ENCODE peak calls at places on chromosome 14, in eight cellular contexts. T is GM12891, N is endothelial cell, J is substantia nigra, Q is AG04449, F is AG09309, S is skeletal muscle cell, K is T-helper 2 cell. Z is an unnamed sample.

GRCh38 chr14:66662374-66662773 is 154.4 kb downstream of the GPHN start:
- DNase-seq in S (no peak), Q (no peak), T (no peak), N (peak; percentile 20), J (no peak), K (peak; percentile 14), F (no peak), Z (no peak)

GRCh38 chr14:69489495-69489894 is 5.0 kb downstream of the PLEKHD1 start:
- DNase-seq in N (no peak), K (no peak), Q (no peak), F (no peak), J (no peak), S (no peak), T (no peak), Z (no peak)

GRCh38 chr14:90858511-90858910 is 42.3 kb upstream of the TTC7B start:
- DNase-seq in N (no peak), J (no peak), F (no peak), K (peak; percentile 51), Q (no peak), S (no peak), T (no peak), Z (no peak)

GRCh38 chr14:63895510-63895909 is 42.7 kb downstream of the SYNE2 start:
- DNase-seq in J (no peak), S (no peak), F (no peak), Q (no peak), T (no peak), N (no peak), K (no peak), Z (no peak)

GRCh38 chr14:20415723-20416622 is 2.7 kb upstream of the TEP1 start:
- DNase-seq in K (peak; percentile 71), S (no peak), T (no peak), F (no peak), Q (no peak), N (peak; percentile 50), J (no peak), Z (no peak)

GRCh38 chr14:75428230-75429104 is 645 bp downstream of the JDP2 start:
- DNase-seq in K (peak; percentile 8), T (peak; percentile 47), J (no peak), N (peak; percentile 9), S (no peak), F (no peak), Q (no peak), Z (no peak)

GRCh38 chr14:68084256-68084655 is 264.7 kb downstream of the RAD51B start:
- DNase-seq in J (no peak), Q (no peak), K (no peak), T (no peak), S (no peak), N (no peak), F (no peak), Z (no peak)

GRCh38 chr14:99899578-99900178 is 106.5 kb downstream of the EML1 start:
- DNase-seq in K (peak; percentile 19), T (no peak), N (no peak), S (no peak), J (no peak), F (peak; percentile 7), Q (no peak), Z (no peak)

GRCh38 chr14:61517861-61518802 is 177.2 kb upstream of the HIF1A start:
- DNase-seq in N (no peak), S (no peak), J (no peak), Q (no peak), T (no peak), F (no peak), K (no peak), Z (no peak)

GRCh38 chr14:39974036-39974435 is 541.8 kb upstream of the FBXO33 start:
- DNase-seq in F (no peak), Q (no peak), N (no peak), T (no peak), K (no peak), J (no peak), S (no peak), Z (no peak)

GRCh38 chr14:74179775-74180354 is 59.4 kb upstream of the VSX2 start:
- DNase-seq in Q (no peak), T (no peak), K (no peak), J (no peak), S (no peak), F (no peak), N (no peak), Z (no peak)

GRCh38 chr14:100708349-100709217 is 18.1 kb upstream of the DLK1 start:
- DNase-seq in F (no peak), T (no peak), J (no peak), Q (no peak), N (no peak), K (no peak), S (peak; percentile 60), Z (no peak)

GRCh38 chr14:54730156-54730961 is 163.4 kb downstream of the SAMD4A start:
- DNase-seq in T (peak; percentile 23), J (no peak), Q (peak; percentile 38), F (peak; percentile 48), K (peak; percentile 87), S (peak; percentile 80), N (no peak), Z (no peak)

GRCh38 chr14:103534576-103535061 is 5.6 kb downstream of the TRMT61A start:
- DNase-seq in Q (no peak), N (no peak), J (no peak), S (no peak), K (no peak), T (no peak), F (no peak), Z (no peak)

GRCh38 chr14:61492474-61492873 is 171.1 kb downstream of the PRKCH start:
- DNase-seq in S (no peak), N (no peak), Q (no peak), K (peak; percentile 35), F (no peak), J (no peak), T (no peak), Z (no peak)

GRCh38 chr14:105666420-105666819 is 140.0 kb downstream of the TMEM121 start:
- DNase-seq in N (no peak), T (no peak), K (no peak), S (no peak), F (no peak), J (no peak), Q (no peak), Z (no peak)

GRCh38 chr14:58327019-58327418 is 28.7 kb downstream of the ARID4A start:
- DNase-seq in T (no peak), S (no peak), Q (no peak), F (no peak), K (no peak), N (no peak), J (no peak), Z (no peak)

GRCh38 chr14:90785474-90785873 is 30.8 kb downstream of the TTC7B start:
- DNase-seq in J (peak; percentile 71), F (no peak), N (no peak), K (no peak), T (no peak), S (no peak), Q (no peak), Z (no peak)

GRCh38 chr14:24965934-24966593 is 83.9 kb downstream of the STXBP6 start:
- DNase-seq in T (no peak), F (peak; percentile 90), N (no peak), K (no peak), Q (peak; percentile 49), S (peak; percentile 63), J (no peak), Z (no peak)

GRCh38 chr14:105857816-105858675 is 331.7 kb downstream of the TMEM121 start:
- DNase-seq in F (no peak), K (peak; percentile 45), J (no peak), Q (no peak), T (peak; percentile 5), S (no peak), N (no peak), Z (peak; percentile 12)

GRCh38 chr14:94278732-94279131 is 14.3 kb downstream of the SERPINA10 start:
- DNase-seq in K (no peak), J (no peak), F (no peak), N (no peak), S (no peak), T (no peak), Q (peak; percentile 21), Z (no peak)

GRCh38 chr14:50944647-50945413 is 547 bp upstream of the PYGL start:
- DNase-seq in N (peak; percentile 6), K (no peak), F (no peak), T (no peak), Q (no peak), S (no peak), J (no peak), Z (no peak)

GRCh38 chr14:100593751-100594624 is 6.8 kb upstream of the BEGAIN start:
- DNase-seq in Q (no peak), K (no peak), T (no peak), F (no peak), S (no peak), N (no peak), J (no peak), Z (no peak)

GRCh38 chr14:99763527-99764221 is 29.5 kb upstream of the EML1 start:
- DNase-seq in F (no peak), S (no peak), K (no peak), Q (no peak), N (no peak), J (no peak), T (no peak), Z (no peak)

GRCh38 chr14:102571478-102572042 is 20.9 kb upstream of the RCOR1 start:
- DNase-seq in F (no peak), N (no peak), K (no peak), J (no peak), T (no peak), S (no peak), Q (no peak), Z (no peak)

GRCh38 chr14:87698496-87698895 is 294.5 kb downstream of the GALC start:
- DNase-seq in F (no peak), T (no peak), J (no peak), Q (no peak), N (no peak), S (no peak), K (no peak), Z (no peak)